ENCODE peak calls at places on chromosomes 16 and 17, in six cellular contexts. N is endothelial cell of umbilical vein, W is HFF-Myc, D is dorsolateral prefrontal cortex, E is AG10803, G is HAP-1. T is an unnamed sample.

GRCh38 chr17:27473748-27474609 is 17.7 kb downstream of the KSR1 start:
- DNase-seq in N (peak; percentile 84), W (no peak), D (no peak), E (no peak), G (no peak), T (no peak)

GRCh38 chr17:37643829-37644228 is 583 bp upstream of the DDX52 start:
- DNase-seq in N (no peak), W (no peak), D (no peak), E (peak; percentile 1), G (no peak), T (no peak)

GRCh38 chr17:66725956-66726355 is 109.0 kb upstream of the CACNG5 start:
- DNase-seq in N (no peak), W (no peak), D (no peak), E (no peak), G (no peak), T (no peak)

GRCh38 chr17:14396542-14396941 is 95.7 kb downstream of the HS3ST3B1 start:
- DNase-seq in N (no peak), W (no peak), D (no peak), E (peak; percentile 37), G (no peak), T (no peak)

GRCh38 chr17:59641799-59642484 is 22.2 kb downstream of the CLTC start:
- DNase-seq in N (no peak), W (no peak), D (no peak), E (no peak), G (no peak), T (no peak)

GRCh38 chr17:5758651-5759050 is 174.3 kb upstream of the NLRP1 start:
- DNase-seq in N (peak; percentile 82), W (no peak), D (no peak), E (peak; percentile 14), G (peak; percentile 26), T (no peak)

GRCh38 chr17:30240177-30240576 is 4.7 kb upstream of the SLC6A4 start:
- DNase-seq in N (no peak), W (no peak), D (no peak), E (no peak), G (no peak), T (no peak)

GRCh38 chr16:20901068-20901440 is 483 bp downstream of the LYRM1 start:
- DNase-seq in N (no peak), W (no peak), D (no peak), E (no peak), G (no peak), T (no peak)

GRCh38 chr16:84933774-84934571 is 77.4 kb downstream of the ZDHHC7 start:
- DNase-seq in N (no peak), W (no peak), D (peak; percentile 62), E (peak; percentile 56), G (no peak), T (no peak)

GRCh38 chr17:73956595-73957465 is 246.6 kb upstream of the RPL38 start:
- DNase-seq in N (no peak), W (no peak), D (peak; percentile 85), E (peak; percentile 14), G (peak; percentile 74), T (no peak)

GRCh38 chr17:29867643-29868181 is 62.3 kb downstream of the SSH2 start:
- DNase-seq in N (peak; percentile 40), W (no peak), D (no peak), E (no peak), G (no peak), T (no peak)

GRCh38 chr16:4339455-4339854 is 11.7 kb downstream of the PAM16 start:
- DNase-seq in N (no peak), W (no peak), D (no peak), E (no peak), G (no peak), T (no peak)

GRCh38 chr16:19843371-19843770 is 41.3 kb downstream of the GPRC5B start:
- DNase-seq in N (no peak), W (no peak), D (no peak), E (no peak), G (no peak), T (no peak)

GRCh38 chr16:66890796-66891195 is 10.5 kb downstream of the PDP2 start:
- DNase-seq in N (no peak), W (no peak), D (no peak), E (no peak), G (no peak), T (no peak)

GRCh38 chr17:71681427-71682173 is 439.2 kb upstream of the SOX9 start:
- DNase-seq in N (no peak), W (no peak), D (no peak), E (no peak), G (no peak), T (no peak)

GRCh38 chr17:13143001-13143400 is 125.2 kb upstream of the ELAC2 start:
- DNase-seq in N (no peak), W (no peak), D (no peak), E (no peak), G (no peak), T (no peak)

GRCh38 chr17:79220201-79220714 is 145.6 kb downstream of the ENGASE start:
- DNase-seq in N (no peak), W (no peak), D (no peak), E (no peak), G (no peak), T (no peak)

GRCh38 chr16:89853306-89853993 is 19.9 kb upstream of the TCF25 start:
- DNase-seq in N (no peak), W (no peak), D (no peak), E (no peak), G (no peak), T (no peak)

GRCh38 chr16:75942351-75942750 is 216.1 kb upstream of the CPHXL start:
- DNase-seq in N (no peak), W (no peak), D (no peak), E (no peak), G (no peak), T (no peak)

GRCh38 chr17:11300201-11300600 is 59.2 kb downstream of the SHISA6 start:
- DNase-seq in N (no peak), W (no peak), D (no peak), E (no peak), G (no peak), T (no peak)

GRCh38 chr16:86048882-86049585 is 150.1 kb downstream of the IRF8 start:
- DNase-seq in N (no peak), W (no peak), D (no peak), E (no peak), G (peak; percentile 29), T (no peak)

GRCh38 chr17:39921323-39921722 is 2.9 kb upstream of the GSDMB start:
- DNase-seq in N (no peak), W (no peak), D (no peak), E (no peak), G (no peak), T (no peak)

GRCh38 chr17:80781188-80781577 is 210.5 kb upstream of the CHMP6 start:
- DNase-seq in N (no peak), W (no peak), D (no peak), E (no peak), G (no peak), T (no peak)

GRCh38 chr17:80780381-80781187 is 211.1 kb upstream of the CHMP6 start:
- DNase-seq in N (no peak), W (no peak), D (no peak), E (no peak), G (no peak), T (no peak)

GRCh38 chr17:80783461-80783860 is 208.2 kb upstream of the CHMP6 start:
- DNase-seq in N (no peak), W (no peak), D (no peak), E (peak; percentile 27), G (no peak), T (no peak)

GRCh38 chr17:80782536-80783427 is 208.9 kb upstream of the CHMP6 start:
- DNase-seq in N (peak; percentile 51), W (no peak), D (no peak), E (peak; percentile 44), G (no peak), T (no peak)

GRCh38 chr17:80781851-80782277 is 209.8 kb upstream of the CHMP6 start:
- DNase-seq in N (no peak), W (no peak), D (no peak), E (no peak), G (no peak), T (no peak)
- H3K4me3 ChIP-seq in N (no peak overlapping the region), W (no peak overlapping the region), D (no peak overlapping the region), E (no peak overlapping the region), G (no peak overlapping the region), T (no peak overlapping the region)

DNA sequence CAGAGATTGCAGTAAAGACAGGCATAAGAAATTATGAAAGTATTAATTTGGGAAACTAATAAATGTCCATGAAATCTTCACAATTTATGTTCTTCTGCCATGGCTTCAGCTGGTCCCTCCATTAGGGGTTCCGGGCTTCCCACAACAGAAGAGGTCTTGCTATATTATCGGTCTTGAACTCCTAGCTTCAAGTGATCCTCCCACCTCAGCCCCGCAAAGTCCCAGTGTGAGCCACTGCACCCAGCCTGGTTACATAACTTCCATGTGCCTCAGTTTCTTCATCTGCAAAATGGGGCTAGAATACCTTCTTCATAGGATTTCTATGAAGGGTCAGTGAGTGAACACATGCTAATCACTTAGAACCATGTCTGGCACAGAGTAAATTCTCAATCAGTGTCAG is 13.5 kb upstream of the ITGAM start:
- DNase-seq in N (no peak), W (no peak), D (no peak), E (no peak), G (no peak), T (no peak)
- H3K4me3 ChIP-seq in N (no peak overlapping the region), W (no peak overlapping the region), D (no peak overlapping the region), E (no peak overlapping the region), G (no peak overlapping the region), T (no peak overlapping the region)

GRCh38 chr17:9646556-9646905 is 1.2 kb downstream of the USP43 start:
- DNase-seq in N (no peak), W (no peak), D (no peak), E (no peak), G (no peak), T (no peak)
- H3K4me3 ChIP-seq in N (no peak overlapping the region), W (peak overlapping the region; percentile 65), D (peak overlapping the region; percentile 72), E (no peak overlapping the region), G (peak overlapping the region; percentile 44), T (no peak overlapping the region)

GRCh38 chr17:3843935-3844516 is 2.0 kb downstream of the NCBP3 start:
- DNase-seq in N (peak; percentile 40), W (no peak), D (no peak), E (peak; percentile 24), G (peak; percentile 65), T (no peak)
- H3K4me3 ChIP-seq in N (no peak overlapping the region), W (no peak overlapping the region), D (no peak overlapping the region), E (no peak overlapping the region), G (no peak overlapping the region), T (no peak overlapping the region)

DNA sequence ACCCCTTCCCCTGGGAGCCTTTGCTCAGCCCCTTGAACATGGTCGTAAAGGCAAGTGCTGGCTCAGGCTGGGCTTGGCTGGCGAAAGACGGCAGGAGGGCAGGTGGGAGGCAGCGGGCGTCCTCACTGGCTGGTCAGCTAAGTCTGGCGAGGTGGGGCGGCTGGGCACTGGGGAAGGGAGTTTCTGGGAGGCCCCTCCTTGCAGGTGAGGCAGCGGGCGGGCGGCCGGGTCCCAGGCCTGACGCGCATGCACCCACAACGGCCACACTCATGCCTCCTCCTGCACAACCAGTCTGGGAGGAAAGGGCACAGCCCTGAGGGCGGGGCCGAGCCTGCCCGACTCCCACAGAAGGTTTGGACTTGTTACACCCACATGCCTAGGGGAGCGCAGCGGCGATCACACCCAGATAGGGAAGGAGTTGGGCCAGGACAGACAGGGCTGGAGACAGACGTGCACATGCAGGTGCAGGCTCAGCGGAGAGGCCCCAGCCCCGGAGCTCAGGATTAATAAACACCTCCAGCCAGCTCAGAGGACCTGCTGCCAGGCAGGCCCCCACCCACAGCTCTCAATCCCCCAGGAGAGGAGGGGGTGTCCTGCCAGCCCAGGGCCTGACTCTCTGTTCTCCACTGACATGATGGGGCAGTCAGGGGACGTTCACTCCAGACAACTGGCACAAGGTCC is at the start of gene EVPL:
- DNase-seq in N (no peak), W (no peak), D (no peak), E (no peak), G (no peak), T (no peak)
- H3K4me3 ChIP-seq in N (no peak within 1 kb of the TSS), W (no peak within 1 kb of the TSS), D (no peak within 1 kb of the TSS), E (no peak within 1 kb of the TSS), G (no peak within 1 kb of the TSS), T (no peak within 1 kb of the TSS)

GRCh38 chr17:31859487-31860008 is 504 bp upstream of the COPRS start:
- DNase-seq in N (no peak), W (no peak), D (no peak), E (no peak), G (no peak), T (no peak)
- H3K4me3 ChIP-seq in N (peak overlapping the region; percentile 82), W (peak overlapping the region; percentile 30), D (peak overlapping the region; percentile 84), E (peak overlapping the region; percentile 59), G (peak overlapping the region; percentile 20), T (peak overlapping the region; percentile 35)